ENCODE peak calls at places on chromosomes 4 and X, in eight cellular contexts. C is dorsolateral prefrontal cortex; P is colonic mucosa; O is testis; Z is CD8-positive, alpha-beta T cell; N is CD4-positive, CD25-positive, alpha-beta regulatory T cell; M is ovary; S is H9. D is an unnamed sample.

GRCh38 chrX:88655460-88655859 is 91.6 kb upstream of the CPXCR1 start:
- DNase-seq in C (no peak), P (no peak), O (no peak), Z (no peak), N (no peak), M (no peak), S (no peak), D (no peak)

GRCh38 chr4:1403591-1404572 is 2.4 kb downstream of the NKX1-1 start:
- DNase-seq in C (no peak), P (peak; percentile 15), O (peak; percentile 12), Z (peak; percentile 42), N (no peak), M (no peak), S (peak; percentile 50), D (no peak)

GRCh38 chr4:158122501-158122900 is 50.3 kb downstream of the GASK1B start:
- DNase-seq in C (no peak), P (no peak), O (no peak), Z (no peak), N (no peak), M (no peak), S (no peak), D (no peak)

GRCh38 chr4:114200026-114200425 is 220.6 kb upstream of the ARSJ start:
- DNase-seq in C (no peak), P (no peak), O (no peak), Z (no peak), N (no peak), M (no peak), S (no peak), D (no peak)

GRCh38 chr4:184330008-184330400 is 112.3 kb upstream of the ENPP6 start:
- DNase-seq in C (peak; percentile 42), P (no peak), O (peak; percentile 37), Z (no peak), N (no peak), M (no peak), S (no peak), D (no peak)

GRCh38 chr4:188550296-188550695 is 411.1 kb downstream of the TRIML1 start:
- DNase-seq in C (no peak), P (no peak), O (no peak), Z (no peak), N (no peak), M (no peak), S (no peak), D (no peak)

GRCh38 chr4:187656953-187657352 is 338.6 kb upstream of the ZFP42 start:
- DNase-seq in C (no peak), P (no peak), O (no peak), Z (no peak), N (no peak), M (no peak), S (no peak), D (no peak)

GRCh38 chr4:19177616-19178015 is 1074.1 kb upstream of the SLIT2 start:
- DNase-seq in C (no peak), P (no peak), O (no peak), Z (no peak), N (no peak), M (no peak), S (no peak), D (no peak)

GRCh38 chr4:90715242-90715641 is 588.0 kb downstream of the CCSER1 start:
- DNase-seq in C (no peak), P (no peak), O (no peak), Z (no peak), N (no peak), M (no peak), S (no peak), D (no peak)

GRCh38 chr4:7197910-7198309 is 5.6 kb downstream of the SORCS2 start:
- DNase-seq in C (no peak), P (no peak), O (peak; percentile 18), Z (no peak), N (no peak), M (no peak), S (peak; percentile 9), D (no peak)

GRCh38 chr4:137531951-137532868 is at the start of gene PCDH18:
- DNase-seq in C (peak; percentile 73), P (peak; percentile 73), O (peak; percentile 94), Z (no peak), N (peak; percentile 1), M (peak; percentile 97), S (peak; percentile 91), D (peak; percentile 46)

GRCh38 chr4:4302001-4302400 is 11.9 kb downstream of the ZBTB49 start:
- DNase-seq in C (no peak), P (no peak), O (no peak), Z (no peak), N (no peak), M (no peak), S (no peak), D (no peak)

GRCh38 chrX:14902536-14902935 is 29.3 kb downstream of the MOSPD2 start:
- DNase-seq in C (peak; percentile 39), P (no peak), O (no peak), Z (no peak), N (no peak), M (no peak), S (no peak), D (no peak)

GRCh38 chrX:154371771-154372300 is 2.6 kb downstream of the FLNA start:
- DNase-seq in C (no peak), P (no peak), O (no peak), Z (no peak), N (no peak), M (peak; percentile 50), S (no peak), D (no peak)

GRCh38 chrX:155188786-155189185 is 27.5 kb upstream of the VBP1 start:
- DNase-seq in C (no peak), P (no peak), O (no peak), Z (no peak), N (peak; percentile 63), M (no peak), S (no peak), D (no peak)

GRCh38 chr4:108034560-108034959 is 44.9 kb downstream of the HADH start:
- DNase-seq in C (no peak), P (no peak), O (no peak), Z (no peak), N (no peak), M (no peak), S (no peak), D (no peak)

GRCh38 chr4:84501197-84501492 is 2.1 kb upstream of the NKX6-1 start:
- DNase-seq in C (no peak), P (no peak), O (no peak), Z (no peak), N (no peak), M (no peak), S (peak; percentile 54), D (no peak)

GRCh38 chrX:151776113-151776790 is 41.7 kb downstream of the CNGA2 start:
- DNase-seq in C (no peak), P (no peak), O (no peak), Z (peak; percentile 31), N (no peak), M (no peak), S (peak; percentile 46), D (no peak)

DNA sequence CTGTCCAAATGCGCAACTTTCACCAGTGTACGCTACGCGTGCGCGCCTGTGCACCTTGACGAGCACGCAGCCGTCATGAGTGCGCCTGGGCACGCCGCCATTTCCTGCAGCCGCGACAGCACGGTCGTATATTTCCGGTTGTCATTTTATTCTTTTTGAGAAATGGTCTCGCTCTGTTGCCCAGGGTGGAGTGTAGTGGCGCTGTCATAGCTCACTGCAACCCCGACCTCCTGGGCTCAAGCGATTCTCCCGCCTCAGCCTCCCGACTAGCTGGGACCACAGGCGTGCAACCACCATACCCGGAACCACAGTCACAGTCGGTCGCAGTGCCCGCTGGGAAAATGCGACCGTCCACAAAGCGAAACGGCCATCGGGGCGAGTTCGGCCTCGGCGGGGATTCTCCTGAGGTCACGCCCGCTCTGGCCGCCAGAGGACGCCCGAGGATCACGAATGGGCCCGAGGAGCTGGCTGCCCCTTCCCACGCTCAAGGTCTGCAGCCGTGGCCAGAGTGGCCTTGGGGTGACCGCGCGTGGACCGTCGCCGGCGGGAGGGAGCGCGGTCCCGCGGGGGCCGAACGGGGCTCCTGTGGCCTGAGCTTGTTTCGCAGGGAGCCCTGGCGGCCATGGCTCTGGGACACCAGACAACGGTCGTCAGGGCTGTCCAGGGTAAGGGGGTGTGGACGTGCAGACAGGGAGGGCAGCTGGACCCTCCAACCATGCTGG is 23.7 kb upstream of the PNMA3 start:
- DNase-seq in C (peak; percentile 53), P (peak; percentile 65), O (peak; percentile 78), Z (peak; percentile 80), N (peak; percentile 54), M (peak; percentile 54), S (peak; percentile 68), D (no peak)
- H3K27ac ChIP-seq in C (no peak overlapping the region), P (no peak overlapping the region), O (no peak overlapping the region), Z (peak overlapping the region; percentile 51), N (peak overlapping the region; percentile 69), M (no peak overlapping the region), S (no peak overlapping the region), D (no peak overlapping the region)

GRCh38 chrX:65687367-65687766 is 19.9 kb downstream of the MSN start:
- DNase-seq in C (no peak), P (no peak), O (no peak), Z (no peak), N (no peak), M (no peak), S (no peak), D (no peak)
- H3K27ac ChIP-seq in C (no peak overlapping the region), P (no peak overlapping the region), O (no peak overlapping the region), Z (no peak overlapping the region), N (peak overlapping the region; percentile 39), M (no peak overlapping the region), S (no peak overlapping the region), D (no peak overlapping the region)

GRCh38 chrX:13373807-13374187 is 53.9 kb upstream of the ATXN3L start:
- DNase-seq in C (no peak), P (no peak), O (no peak), Z (no peak), N (no peak), M (no peak), S (no peak), D (no peak)

GRCh38 chrX:13376857-13377441 is 57.1 kb upstream of the ATXN3L start:
- DNase-seq in C (no peak), P (no peak), O (no peak), Z (no peak), N (no peak), M (no peak), S (no peak), D (no peak)

GRCh38 chrX:13374364-13374763 is 54.5 kb upstream of the ATXN3L start:
- DNase-seq in C (no peak), P (no peak), O (no peak), Z (no peak), N (no peak), M (no peak), S (no peak), D (no peak)

GRCh38 chrX:13380230-13380629 is 60.4 kb upstream of the ATXN3L start:
- DNase-seq in C (no peak), P (no peak), O (no peak), Z (no peak), N (no peak), M (no peak), S (no peak), D (no peak)

DNA sequence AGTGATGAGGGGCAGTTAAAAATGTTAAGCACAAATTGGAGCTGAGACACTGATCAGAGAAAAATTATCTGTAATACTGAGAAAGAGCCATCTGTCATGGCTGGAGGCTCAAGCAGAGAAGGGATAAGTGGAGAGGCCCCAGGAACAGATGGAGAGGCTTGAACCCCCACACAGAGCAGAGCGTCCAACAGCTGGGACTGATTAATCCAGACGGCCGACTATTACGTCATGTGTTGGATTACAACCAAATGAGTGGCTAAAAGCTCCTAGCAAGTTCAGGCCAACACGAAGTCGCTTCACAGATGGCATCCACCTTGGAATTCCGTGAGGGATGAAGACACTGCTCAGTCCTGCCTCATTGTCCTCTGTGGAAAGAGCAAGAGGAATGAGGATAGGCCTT is 57.7 kb upstream of the ATXN3L start:
- DNase-seq in C (no peak), P (no peak), O (no peak), Z (no peak), N (no peak), M (peak; percentile 22), S (no peak), D (no peak)
- H3K27ac ChIP-seq in C (no peak overlapping the region), P (no peak overlapping the region), O (no peak overlapping the region), Z (no peak overlapping the region), N (no peak overlapping the region), M (no peak overlapping the region), S (no peak overlapping the region), D (no peak overlapping the region)

GRCh38 chr4:123405212-123405856 is 8.7 kb downstream of the SPRY1 start:
- DNase-seq in C (no peak), P (no peak), O (no peak), Z (no peak), N (no peak), M (no peak), S (no peak), D (no peak)
- H3K27ac ChIP-seq in C (no peak overlapping the region), P (no peak overlapping the region), O (peak overlapping the region; percentile 43), Z (no peak overlapping the region), N (no peak overlapping the region), M (no peak overlapping the region), S (no peak overlapping the region), D (no peak overlapping the region)